ENCODE peak calls at places on chromosomes 3 and 15, in five cellular contexts. One of them, this sample, is unnamed.
A peak's percentile ranks its signal among the peaks of the same experiment; 100 is the strongest.

GRCh38 chr15:59306520-59307163 is 66.0 kb downstream of the MYO1E start:
- DNase-seq in CD8-positive, alpha-beta T cell: no peak
- DNase-seq in naive thymus-derived CD4-positive, alpha-beta T cell: no peak
- DNase-seq in psoas muscle: no peak
- DNase-seq in left ventricle myocardium inferior: no peak
- DNase-seq in this sample: peak; percentile 64

GRCh38 chr15:98901438-98901837 is 106.2 kb downstream of the PGPEP1L start:
- DNase-seq in CD8-positive, alpha-beta T cell: no peak
- DNase-seq in naive thymus-derived CD4-positive, alpha-beta T cell: no peak
- DNase-seq in psoas muscle: no peak
- DNase-seq in left ventricle myocardium inferior: no peak
- DNase-seq in this sample: no peak

GRCh38 chr3:151087648-151088047 is 2.2 kb downstream of the MED12L start:
- DNase-seq in CD8-positive, alpha-beta T cell: no peak
- DNase-seq in naive thymus-derived CD4-positive, alpha-beta T cell: no peak
- DNase-seq in psoas muscle: no peak
- DNase-seq in left ventricle myocardium inferior: no peak
- DNase-seq in this sample: no peak

GRCh38 chr3:16462679-16463078 is 50.8 kb downstream of the RFTN1 start:
- DNase-seq in CD8-positive, alpha-beta T cell: no peak
- DNase-seq in naive thymus-derived CD4-positive, alpha-beta T cell: peak; percentile 43
- DNase-seq in psoas muscle: no peak
- DNase-seq in left ventricle myocardium inferior: no peak
- DNase-seq in this sample: no peak

GRCh38 chr3:121529308-121529707 is 16.5 kb downstream of the POLQ start:
- DNase-seq in CD8-positive, alpha-beta T cell: no peak
- DNase-seq in naive thymus-derived CD4-positive, alpha-beta T cell: no peak
- DNase-seq in psoas muscle: no peak
- DNase-seq in left ventricle myocardium inferior: no peak
- DNase-seq in this sample: no peak

GRCh38 chr3:177190701-177191100 is 6.6 kb downstream of the TBL1XR1 start:
- DNase-seq in CD8-positive, alpha-beta T cell: no peak
- DNase-seq in naive thymus-derived CD4-positive, alpha-beta T cell: no peak
- DNase-seq in psoas muscle: no peak
- DNase-seq in left ventricle myocardium inferior: no peak
- DNase-seq in this sample: no peak

GRCh38 chr3:143036557-143036956 is 35.2 kb downstream of the U2SURP start:
- DNase-seq in CD8-positive, alpha-beta T cell: no peak
- DNase-seq in naive thymus-derived CD4-positive, alpha-beta T cell: no peak
- DNase-seq in psoas muscle: no peak
- DNase-seq in left ventricle myocardium inferior: no peak
- DNase-seq in this sample: no peak

GRCh38 chr3:86958534-86958933 is 32.4 kb downstream of the VGLL3 start:
- DNase-seq in CD8-positive, alpha-beta T cell: no peak
- DNase-seq in naive thymus-derived CD4-positive, alpha-beta T cell: no peak
- DNase-seq in psoas muscle: no peak
- DNase-seq in left ventricle myocardium inferior: no peak
- DNase-seq in this sample: no peak

GRCh38 chr3:78745847-78746246 is 1022.0 kb downstream of the ROBO1 start:
- DNase-seq in CD8-positive, alpha-beta T cell: no peak
- DNase-seq in naive thymus-derived CD4-positive, alpha-beta T cell: no peak
- DNase-seq in psoas muscle: no peak
- DNase-seq in left ventricle myocardium inferior: no peak
- DNase-seq in this sample: no peak

GRCh38 chr15:68279779-68280745 is 2.5 kb downstream of the FEM1B start:
- DNase-seq in CD8-positive, alpha-beta T cell: no peak
- DNase-seq in naive thymus-derived CD4-positive, alpha-beta T cell: no peak
- DNase-seq in psoas muscle: no peak
- DNase-seq in left ventricle myocardium inferior: no peak
- DNase-seq in this sample: no peak

GRCh38 chr15:68283401-68283800 is 5.9 kb downstream of the FEM1B start:
- DNase-seq in CD8-positive, alpha-beta T cell: no peak
- DNase-seq in naive thymus-derived CD4-positive, alpha-beta T cell: no peak
- DNase-seq in psoas muscle: no peak
- DNase-seq in left ventricle myocardium inferior: no peak
- DNase-seq in this sample: no peak

GRCh38 chr15:68278345-68279217 is 1.0 kb downstream of the FEM1B start:
- DNase-seq in CD8-positive, alpha-beta T cell: no peak
- DNase-seq in naive thymus-derived CD4-positive, alpha-beta T cell: no peak
- DNase-seq in psoas muscle: no peak
- DNase-seq in left ventricle myocardium inferior: no peak
- DNase-seq in this sample: no peak

GRCh38 chr15:68279218-68279533 is 1.6 kb downstream of the FEM1B start:
- DNase-seq in CD8-positive, alpha-beta T cell: no peak
- DNase-seq in naive thymus-derived CD4-positive, alpha-beta T cell: no peak
- DNase-seq in psoas muscle: no peak
- DNase-seq in left ventricle myocardium inferior: no peak
- DNase-seq in this sample: no peak

GRCh38 chr15:68281008-68281407 is 3.5 kb downstream of the FEM1B start:
- DNase-seq in CD8-positive, alpha-beta T cell: no peak
- DNase-seq in naive thymus-derived CD4-positive, alpha-beta T cell: no peak
- DNase-seq in psoas muscle: no peak
- DNase-seq in left ventricle myocardium inferior: no peak
- DNase-seq in this sample: no peak
- H3K4me1 ChIP-seq in CD8-positive, alpha-beta T cell: peaks cover 63% of the 10 kb centered on the region
- H3K4me1 ChIP-seq in naive thymus-derived CD4-positive, alpha-beta T cell: peaks cover 39% of the 10 kb centered on the region
- H3K4me1 ChIP-seq in psoas muscle: peaks cover 63% of the 10 kb centered on the region
- H3K4me1 ChIP-seq in left ventricle myocardium inferior: peaks cover 95% of the 10 kb centered on the region
- H3K4me1 ChIP-seq in this sample: peaks cover 37% of the 10 kb centered on the region

DNA sequence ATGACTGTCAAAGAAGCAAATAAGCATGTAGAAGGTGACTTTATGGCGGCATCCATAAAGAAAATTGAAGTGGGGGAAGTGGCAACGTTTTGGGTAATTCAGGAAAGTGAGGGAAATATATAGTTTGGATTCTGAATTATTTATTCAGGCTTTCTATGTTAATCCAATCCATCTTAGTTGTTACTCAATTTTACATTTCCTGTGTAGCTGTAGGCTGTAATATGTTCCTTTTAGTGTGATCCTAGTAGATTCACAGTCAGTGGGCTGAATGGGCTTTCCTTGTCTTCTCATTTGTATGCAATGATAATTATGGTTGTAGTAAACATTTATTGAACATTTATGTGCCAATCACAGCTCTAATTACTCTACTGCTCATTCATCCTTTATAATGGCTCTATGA is 654.1 kb downstream of the EDEM1 start:
- DNase-seq in CD8-positive, alpha-beta T cell: no peak
- DNase-seq in naive thymus-derived CD4-positive, alpha-beta T cell: no peak
- DNase-seq in psoas muscle: no peak
- DNase-seq in left ventricle myocardium inferior: no peak
- DNase-seq in this sample: no peak
- H3K4me1 ChIP-seq in CD8-positive, alpha-beta T cell: no peaks in the 10 kb centered on the region
- H3K4me1 ChIP-seq in naive thymus-derived CD4-positive, alpha-beta T cell: no peaks in the 10 kb centered on the region
- H3K4me1 ChIP-seq in psoas muscle: no peaks in the 10 kb centered on the region
- H3K4me1 ChIP-seq in left ventricle myocardium inferior: no peaks in the 10 kb centered on the region
- H3K4me1 ChIP-seq in this sample: no peaks in the 10 kb centered on the region

DNA sequence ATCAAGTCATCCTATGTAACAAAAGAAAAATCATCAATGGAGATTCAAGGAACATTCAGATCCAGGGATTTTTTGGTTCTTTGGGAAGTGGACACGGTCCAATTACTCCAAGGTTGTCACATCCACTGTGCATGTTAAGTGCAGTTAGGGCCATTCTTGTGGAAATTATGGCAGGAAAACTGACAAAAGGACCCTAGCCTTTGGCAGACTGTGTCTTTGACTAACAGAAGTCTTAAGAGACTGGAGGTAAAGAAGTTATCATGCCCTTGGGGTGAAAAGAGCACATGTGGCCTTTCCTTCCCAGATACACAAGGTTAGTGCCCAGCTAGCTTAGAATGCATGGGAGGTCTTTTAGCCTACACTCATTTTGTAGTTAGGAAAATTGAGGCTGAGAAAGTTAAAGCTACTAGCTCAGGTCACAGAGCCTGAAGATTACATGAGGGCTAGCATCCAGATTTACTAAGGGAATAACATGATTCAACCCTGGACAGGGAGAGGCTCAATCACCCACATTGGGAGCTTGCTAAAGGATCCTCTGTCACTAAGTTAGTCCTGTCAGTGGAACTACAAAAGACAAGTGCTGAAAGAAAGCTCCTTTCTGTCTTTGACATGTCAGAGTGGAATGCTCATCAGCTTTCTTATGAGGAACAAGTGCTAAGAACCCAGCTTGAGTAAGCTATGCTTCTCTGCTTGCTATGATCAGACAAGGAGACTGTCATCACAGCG is 74.8 kb downstream of the MB21D2 start:
- DNase-seq in CD8-positive, alpha-beta T cell: no peak
- DNase-seq in naive thymus-derived CD4-positive, alpha-beta T cell: no peak
- DNase-seq in psoas muscle: no peak
- DNase-seq in left ventricle myocardium inferior: no peak
- DNase-seq in this sample: no peak
- H3K4me1 ChIP-seq in CD8-positive, alpha-beta T cell: no peaks in the 10 kb centered on the region
- H3K4me1 ChIP-seq in naive thymus-derived CD4-positive, alpha-beta T cell: no peaks in the 10 kb centered on the region
- H3K4me1 ChIP-seq in psoas muscle: peaks cover 19% of the 10 kb centered on the region
- H3K4me1 ChIP-seq in left ventricle myocardium inferior: peaks cover 21% of the 10 kb centered on the region
- H3K4me1 ChIP-seq in this sample: no peaks in the 10 kb centered on the region

GRCh38 chr15:75450307-75451201 is 936 bp downstream of the SIN3A start:
- DNase-seq in CD8-positive, alpha-beta T cell: peak; percentile 94
- DNase-seq in naive thymus-derived CD4-positive, alpha-beta T cell: peak; percentile 93
- DNase-seq in psoas muscle: peak; percentile 99
- DNase-seq in left ventricle myocardium inferior: peak; percentile 97
- DNase-seq in this sample: peak; percentile 99
- H3K4me1 ChIP-seq in CD8-positive, alpha-beta T cell: peaks cover 42% of the 10 kb centered on the region
- H3K4me1 ChIP-seq in naive thymus-derived CD4-positive, alpha-beta T cell: peaks cover 33% of the 10 kb centered on the region
- H3K4me1 ChIP-seq in psoas muscle: peaks cover 25% of the 10 kb centered on the region
- H3K4me1 ChIP-seq in left ventricle myocardium inferior: peaks cover 65% of the 10 kb centered on the region
- H3K4me1 ChIP-seq in this sample: peaks cover 29% of the 10 kb centered on the region

DNA sequence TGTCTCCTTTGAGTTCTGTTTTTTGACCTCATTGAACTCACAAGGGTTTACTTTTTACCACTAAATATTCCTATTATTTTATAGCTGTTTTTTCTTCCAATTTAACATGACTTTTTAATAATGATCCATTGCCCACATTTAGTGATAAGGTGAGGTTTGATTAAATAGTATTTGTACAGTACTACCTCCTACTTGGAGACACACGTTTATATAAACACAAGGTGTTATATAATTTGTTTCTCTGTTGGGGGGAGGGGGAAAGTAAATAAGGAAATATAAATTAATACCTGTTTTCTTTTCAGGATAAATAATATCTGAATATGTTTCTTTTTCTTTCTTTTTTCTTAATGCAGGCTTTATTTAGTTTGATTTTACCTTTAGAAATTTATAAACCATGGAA is 281.3 kb downstream of the LPP start:
- DNase-seq in CD8-positive, alpha-beta T cell: no peak
- DNase-seq in naive thymus-derived CD4-positive, alpha-beta T cell: no peak
- DNase-seq in psoas muscle: no peak
- DNase-seq in left ventricle myocardium inferior: no peak
- DNase-seq in this sample: no peak
- H3K4me1 ChIP-seq in CD8-positive, alpha-beta T cell: peaks cover 28% of the 10 kb centered on the region
- H3K4me1 ChIP-seq in naive thymus-derived CD4-positive, alpha-beta T cell: peaks cover 21% of the 10 kb centered on the region
- H3K4me1 ChIP-seq in psoas muscle: peaks cover 52% of the 10 kb centered on the region
- H3K4me1 ChIP-seq in left ventricle myocardium inferior: peaks cover 58% of the 10 kb centered on the region
- H3K4me1 ChIP-seq in this sample: peaks cover 95% of the 10 kb centered on the region

GRCh38 chr3:31575448-31575847 is 42.7 kb downstream of the STT3B start:
- DNase-seq in CD8-positive, alpha-beta T cell: no peak
- DNase-seq in naive thymus-derived CD4-positive, alpha-beta T cell: no peak
- DNase-seq in psoas muscle: no peak
- DNase-seq in left ventricle myocardium inferior: no peak
- DNase-seq in this sample: no peak
- H3K4me1 ChIP-seq in CD8-positive, alpha-beta T cell: peaks cover 59% of the 10 kb centered on the region
- H3K4me1 ChIP-seq in naive thymus-derived CD4-positive, alpha-beta T cell: peaks cover 34% of the 10 kb centered on the region
- H3K4me1 ChIP-seq in psoas muscle: peaks cover 60% of the 10 kb centered on the region
- H3K4me1 ChIP-seq in left ventricle myocardium inferior: peaks cover 80% of the 10 kb centered on the region
- H3K4me1 ChIP-seq in this sample: no peaks in the 10 kb centered on the region

GRCh38 chr15:73937726-73938125 is 11.5 kb downstream of the LOXL1 start:
- DNase-seq in CD8-positive, alpha-beta T cell: no peak
- DNase-seq in naive thymus-derived CD4-positive, alpha-beta T cell: no peak
- DNase-seq in psoas muscle: no peak
- DNase-seq in left ventricle myocardium inferior: no peak
- DNase-seq in this sample: no peak

GRCh38 chr15:73941044-73941443 is 14.8 kb downstream of the LOXL1 start:
- DNase-seq in CD8-positive, alpha-beta T cell: no peak
- DNase-seq in naive thymus-derived CD4-positive, alpha-beta T cell: no peak
- DNase-seq in psoas muscle: peak; percentile 50
- DNase-seq in left ventricle myocardium inferior: peak; percentile 12
- DNase-seq in this sample: peak; percentile 88

GRCh38 chr15:73937313-73937695 is 11.0 kb downstream of the LOXL1 start:
- DNase-seq in CD8-positive, alpha-beta T cell: no peak
- DNase-seq in naive thymus-derived CD4-positive, alpha-beta T cell: no peak
- DNase-seq in psoas muscle: peak; percentile 32
- DNase-seq in left ventricle myocardium inferior: no peak
- DNase-seq in this sample: no peak

GRCh38 chr15:73940061-73940981 is 14.1 kb downstream of the LOXL1 start:
- DNase-seq in CD8-positive, alpha-beta T cell: no peak
- DNase-seq in naive thymus-derived CD4-positive, alpha-beta T cell: no peak
- DNase-seq in psoas muscle: peak; percentile 30
- DNase-seq in left ventricle myocardium inferior: no peak
- DNase-seq in this sample: peak; percentile 63

GRCh38 chr15:73939138-73939537 is 12.9 kb downstream of the LOXL1 start:
- DNase-seq in CD8-positive, alpha-beta T cell: no peak
- DNase-seq in naive thymus-derived CD4-positive, alpha-beta T cell: no peak
- DNase-seq in psoas muscle: peak; percentile 32
- DNase-seq in left ventricle myocardium inferior: peak; percentile 5
- DNase-seq in this sample: no peak
- H3K4me1 ChIP-seq in CD8-positive, alpha-beta T cell: peaks cover 15% of the 10 kb centered on the region
- H3K4me1 ChIP-seq in naive thymus-derived CD4-positive, alpha-beta T cell: peaks cover 14% of the 10 kb centered on the region
- H3K4me1 ChIP-seq in psoas muscle: no peaks in the 10 kb centered on the region
- H3K4me1 ChIP-seq in left ventricle myocardium inferior: peaks cover 61% of the 10 kb centered on the region
- H3K4me1 ChIP-seq in this sample: peaks cover 90% of the 10 kb centered on the region

GRCh38 chr3:44033123-44033522 is 208.6 kb upstream of the TOPAZ1 start:
- DNase-seq in CD8-positive, alpha-beta T cell: no peak
- DNase-seq in naive thymus-derived CD4-positive, alpha-beta T cell: no peak
- DNase-seq in psoas muscle: no peak
- DNase-seq in left ventricle myocardium inferior: no peak
- DNase-seq in this sample: no peak

GRCh38 chr3:44031387-44032380 is 210.0 kb upstream of the TOPAZ1 start:
- DNase-seq in CD8-positive, alpha-beta T cell: no peak
- DNase-seq in naive thymus-derived CD4-positive, alpha-beta T cell: no peak
- DNase-seq in psoas muscle: no peak
- DNase-seq in left ventricle myocardium inferior: no peak
- DNase-seq in this sample: no peak

GRCh38 chr3:44029100-44029499 is 212.6 kb upstream of the TOPAZ1 start:
- DNase-seq in CD8-positive, alpha-beta T cell: no peak
- DNase-seq in naive thymus-derived CD4-positive, alpha-beta T cell: no peak
- DNase-seq in psoas muscle: no peak
- DNase-seq in left ventricle myocardium inferior: no peak
- DNase-seq in this sample: no peak

GRCh38 chr3:44030690-44031344 is 210.9 kb upstream of the TOPAZ1 start:
- DNase-seq in CD8-positive, alpha-beta T cell: no peak
- DNase-seq in naive thymus-derived CD4-positive, alpha-beta T cell: no peak
- DNase-seq in psoas muscle: no peak
- DNase-seq in left ventricle myocardium inferior: no peak
- DNase-seq in this sample: no peak

GRCh38 chr3:44032487-44032886 is 209.2 kb upstream of the TOPAZ1 start:
- DNase-seq in CD8-positive, alpha-beta T cell: no peak
- DNase-seq in naive thymus-derived CD4-positive, alpha-beta T cell: no peak
- DNase-seq in psoas muscle: no peak
- DNase-seq in left ventricle myocardium inferior: no peak
- DNase-seq in this sample: no peak
- H3K4me1 ChIP-seq in CD8-positive, alpha-beta T cell: no peaks in the 10 kb centered on the region
- H3K4me1 ChIP-seq in naive thymus-derived CD4-positive, alpha-beta T cell: no peaks in the 10 kb centered on the region
- H3K4me1 ChIP-seq in psoas muscle: no peaks in the 10 kb centered on the region
- H3K4me1 ChIP-seq in left ventricle myocardium inferior: no peaks in the 10 kb centered on the region
- H3K4me1 ChIP-seq in this sample: no peaks in the 10 kb centered on the region